ENCODE peak calls at places on chromosomes 1 and 21, in ten cellular contexts. One of them, this sample, is unnamed.

GRCh38 chr1:225131869-225132268 is 202.4 kb downstream of the DNAH14 start:
- DNase-seq in fibroblast of lung: no peak
- DNase-seq in iPS DF 6.9: no peak
- DNase-seq in pancreas: no peak
- DNase-seq in esophagus squamous epithelium: no peak
- DNase-seq in lung: no peak
- DNase-seq in MM.1S: no peak
- DNase-seq in neural progenitor cell: no peak
- DNase-seq in cardiac muscle cell: no peak
- DNase-seq in adrenal gland: no peak
- DNase-seq in this sample: no peak

GRCh38 chr1:150567717-150568561 is 11.5 kb downstream of the MCL1 start:
- DNase-seq in pancreas: peak; percentile 95
- DNase-seq in adrenal gland: peak; percentile 78
- DNase-seq in cardiac muscle cell: peak; percentile 98
- DNase-seq in iPS DF 6.9: peak; percentile 72
- DNase-seq in MM.1S: peak; percentile 79
- DNase-seq in neural progenitor cell: peak; percentile 93
- DNase-seq in lung: peak; percentile 93
- DNase-seq in esophagus squamous epithelium: no peak
- DNase-seq in fibroblast of lung: peak; percentile 97
- DNase-seq in this sample: peak; percentile 90

GRCh38 chr1:67716800-67717199 is 31.8 kb downstream of the GADD45A start:
- DNase-seq in fibroblast of lung: no peak
- DNase-seq in esophagus squamous epithelium: no peak
- DNase-seq in pancreas: no peak
- DNase-seq in neural progenitor cell: no peak
- DNase-seq in iPS DF 6.9: no peak
- DNase-seq in lung: no peak
- DNase-seq in adrenal gland: peak; percentile 75
- DNase-seq in MM.1S: no peak
- DNase-seq in cardiac muscle cell: peak; percentile 62
- DNase-seq in this sample: no peak

GRCh38 chr1:9842781-9843575 is 19.2 kb upstream of the CLSTN1 start:
- DNase-seq in esophagus squamous epithelium: no peak
- DNase-seq in MM.1S: no peak
- DNase-seq in adrenal gland: no peak
- DNase-seq in pancreas: no peak
- DNase-seq in lung: no peak
- DNase-seq in iPS DF 6.9: no peak
- DNase-seq in fibroblast of lung: peak; percentile 28
- DNase-seq in neural progenitor cell: no peak
- DNase-seq in cardiac muscle cell: peak; percentile 55
- DNase-seq in this sample: no peak

GRCh38 chr1:55310517-55310927 is 95.4 kb upstream of the USP24 start:
- DNase-seq in iPS DF 6.9: no peak
- DNase-seq in MM.1S: no peak
- DNase-seq in esophagus squamous epithelium: no peak
- DNase-seq in cardiac muscle cell: peak; percentile 97
- DNase-seq in adrenal gland: no peak
- DNase-seq in fibroblast of lung: peak; percentile 100
- DNase-seq in lung: no peak
- DNase-seq in pancreas: no peak
- DNase-seq in neural progenitor cell: no peak
- DNase-seq in this sample: no peak

GRCh38 chr1:245469006-245469405 is 314.2 kb downstream of the KIF26B start:
- DNase-seq in neural progenitor cell: no peak
- DNase-seq in pancreas: no peak
- DNase-seq in cardiac muscle cell: no peak
- DNase-seq in adrenal gland: no peak
- DNase-seq in fibroblast of lung: no peak
- DNase-seq in esophagus squamous epithelium: no peak
- DNase-seq in iPS DF 6.9: no peak
- DNase-seq in MM.1S: no peak
- DNase-seq in lung: no peak
- DNase-seq in this sample: no peak

GRCh38 chr1:115687744-115688143 is 46.0 kb downstream of the VANGL1 start:
- DNase-seq in neural progenitor cell: no peak
- DNase-seq in adrenal gland: no peak
- DNase-seq in cardiac muscle cell: no peak
- DNase-seq in iPS DF 6.9: no peak
- DNase-seq in esophagus squamous epithelium: no peak
- DNase-seq in MM.1S: no peak
- DNase-seq in lung: no peak
- DNase-seq in fibroblast of lung: no peak
- DNase-seq in pancreas: no peak
- DNase-seq in this sample: no peak

GRCh38 chr1:34984435-34985062 is 598 bp downstream of the TMEM35B start:
- DNase-seq in fibroblast of lung: peak; percentile 52
- DNase-seq in adrenal gland: peak; percentile 38
- DNase-seq in MM.1S: no peak
- DNase-seq in lung: peak; percentile 49
- DNase-seq in esophagus squamous epithelium: no peak
- DNase-seq in cardiac muscle cell: peak; percentile 50
- DNase-seq in iPS DF 6.9: no peak
- DNase-seq in pancreas: peak; percentile 18
- DNase-seq in neural progenitor cell: peak; percentile 39
- DNase-seq in this sample: peak; percentile 47

GRCh38 chr1:228044961-228045360 is 37.5 kb upstream of the ARF1 start:
- DNase-seq in cardiac muscle cell: no peak
- DNase-seq in adrenal gland: no peak
- DNase-seq in iPS DF 6.9: no peak
- DNase-seq in pancreas: no peak
- DNase-seq in neural progenitor cell: no peak
- DNase-seq in MM.1S: no peak
- DNase-seq in fibroblast of lung: no peak
- DNase-seq in lung: peak; percentile 74
- DNase-seq in esophagus squamous epithelium: no peak
- DNase-seq in this sample: peak; percentile 13
- H3K4me1 ChIP-seq in cardiac muscle cell: no peaks in the 10 kb centered on the region
- H3K4me1 ChIP-seq in adrenal gland: no peaks in the 10 kb centered on the region
- H3K4me1 ChIP-seq in iPS DF 6.9: peaks cover 2% of the 10 kb centered on the region
- H3K4me1 ChIP-seq in pancreas: no peaks in the 10 kb centered on the region
- H3K4me1 ChIP-seq in neural progenitor cell: no peaks in the 10 kb centered on the region
- H3K4me1 ChIP-seq in MM.1S: no peaks in the 10 kb centered on the region
- H3K4me1 ChIP-seq in fibroblast of lung: no peaks in the 10 kb centered on the region
- H3K4me1 ChIP-seq in lung: peaks cover 9% of the 10 kb centered on the region
- H3K4me1 ChIP-seq in esophagus squamous epithelium: peaks cover 24% of the 10 kb centered on the region
- H3K4me1 ChIP-seq in this sample: no peaks in the 10 kb centered on the region

GRCh38 chr1:3019007-3019515 is 2.2 kb upstream of the ACTRT2 start:
- DNase-seq in iPS DF 6.9: no peak
- DNase-seq in adrenal gland: no peak
- DNase-seq in cardiac muscle cell: no peak
- DNase-seq in fibroblast of lung: no peak
- DNase-seq in pancreas: no peak
- DNase-seq in MM.1S: no peak
- DNase-seq in neural progenitor cell: no peak
- DNase-seq in lung: no peak
- DNase-seq in esophagus squamous epithelium: no peak
- DNase-seq in this sample: no peak

GRCh38 chr1:3017440-3018050 is 3.7 kb upstream of the ACTRT2 start:
- DNase-seq in lung: no peak
- DNase-seq in cardiac muscle cell: no peak
- DNase-seq in MM.1S: no peak
- DNase-seq in iPS DF 6.9: no peak
- DNase-seq in adrenal gland: no peak
- DNase-seq in neural progenitor cell: no peak
- DNase-seq in pancreas: peak; percentile 42
- DNase-seq in esophagus squamous epithelium: no peak
- DNase-seq in fibroblast of lung: no peak
- DNase-seq in this sample: no peak

GRCh38 chr1:3018576-3018975 is 2.7 kb upstream of the ACTRT2 start:
- DNase-seq in esophagus squamous epithelium: no peak
- DNase-seq in neural progenitor cell: no peak
- DNase-seq in MM.1S: no peak
- DNase-seq in adrenal gland: no peak
- DNase-seq in fibroblast of lung: no peak
- DNase-seq in lung: no peak
- DNase-seq in cardiac muscle cell: no peak
- DNase-seq in iPS DF 6.9: no peak
- DNase-seq in pancreas: no peak
- DNase-seq in this sample: no peak

GRCh38 chr1:3016641-3017439 is 4.4 kb upstream of the ACTRT2 start:
- DNase-seq in fibroblast of lung: no peak
- DNase-seq in neural progenitor cell: no peak
- DNase-seq in cardiac muscle cell: no peak
- DNase-seq in esophagus squamous epithelium: no peak
- DNase-seq in iPS DF 6.9: no peak
- DNase-seq in MM.1S: no peak
- DNase-seq in lung: no peak
- DNase-seq in adrenal gland: no peak
- DNase-seq in pancreas: no peak
- DNase-seq in this sample: no peak

DNA sequence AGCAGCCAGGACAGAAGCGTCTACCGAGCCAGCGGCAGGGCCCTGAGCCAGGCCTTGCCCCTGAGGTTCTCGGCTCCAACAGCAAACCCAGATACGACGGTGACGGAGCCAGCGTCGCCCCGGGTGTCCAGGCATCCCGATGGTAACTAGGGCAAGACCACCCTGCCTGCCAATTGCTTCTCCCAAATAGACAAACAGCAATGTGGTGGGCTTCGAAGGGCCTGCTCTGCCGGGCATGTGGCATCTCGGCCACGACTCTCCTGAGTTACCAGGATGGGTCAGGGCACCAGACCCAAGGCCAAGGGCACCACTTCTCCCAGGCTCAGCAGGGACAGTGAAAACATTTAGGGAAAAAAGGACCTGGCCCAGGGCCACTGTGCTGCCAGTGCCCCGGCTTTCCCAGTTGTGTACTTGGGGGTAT is 3.2 kb upstream of the ACTRT2 start:
- DNase-seq in iPS DF 6.9: no peak
- DNase-seq in lung: no peak
- DNase-seq in esophagus squamous epithelium: no peak
- DNase-seq in MM.1S: no peak
- DNase-seq in cardiac muscle cell: no peak
- DNase-seq in fibroblast of lung: no peak
- DNase-seq in pancreas: no peak
- DNase-seq in adrenal gland: no peak
- DNase-seq in neural progenitor cell: no peak
- DNase-seq in this sample: no peak
- H3K4me1 ChIP-seq in iPS DF 6.9: no peaks in the 10 kb centered on the region
- H3K4me1 ChIP-seq in lung: no peaks in the 10 kb centered on the region
- H3K4me1 ChIP-seq in esophagus squamous epithelium: peaks cover under 1% of the 10 kb centered on the region
- H3K4me1 ChIP-seq in MM.1S: no peaks in the 10 kb centered on the region
- H3K4me1 ChIP-seq in cardiac muscle cell: no peaks in the 10 kb centered on the region
- H3K4me1 ChIP-seq in fibroblast of lung: no peaks in the 10 kb centered on the region
- H3K4me1 ChIP-seq in pancreas: no peaks in the 10 kb centered on the region
- H3K4me1 ChIP-seq in adrenal gland: no peaks in the 10 kb centered on the region
- H3K4me1 ChIP-seq in neural progenitor cell: no peaks in the 10 kb centered on the region
- H3K4me1 ChIP-seq in this sample: no peaks in the 10 kb centered on the region

GRCh38 chr1:161083743-161084084 is 5.6 kb downstream of the NECTIN4 start:
- DNase-seq in cardiac muscle cell: no peak
- DNase-seq in iPS DF 6.9: no peak
- DNase-seq in esophagus squamous epithelium: no peak
- DNase-seq in fibroblast of lung: no peak
- DNase-seq in pancreas: no peak
- DNase-seq in lung: no peak
- DNase-seq in MM.1S: no peak
- DNase-seq in neural progenitor cell: no peak
- DNase-seq in adrenal gland: no peak
- DNase-seq in this sample: no peak

GRCh38 chr1:161088587-161089110 is 709 bp downstream of the NECTIN4 start:
- DNase-seq in MM.1S: no peak
- DNase-seq in esophagus squamous epithelium: no peak
- DNase-seq in pancreas: peak; percentile 29
- DNase-seq in cardiac muscle cell: no peak
- DNase-seq in neural progenitor cell: no peak
- DNase-seq in fibroblast of lung: peak; percentile 48
- DNase-seq in adrenal gland: no peak
- DNase-seq in iPS DF 6.9: no peak
- DNase-seq in lung: no peak
- DNase-seq in this sample: no peak

GRCh38 chr1:161085165-161085564 is 4.2 kb downstream of the NECTIN4 start:
- DNase-seq in lung: no peak
- DNase-seq in esophagus squamous epithelium: no peak
- DNase-seq in iPS DF 6.9: no peak
- DNase-seq in neural progenitor cell: peak; percentile 25
- DNase-seq in MM.1S: no peak
- DNase-seq in adrenal gland: no peak
- DNase-seq in pancreas: no peak
- DNase-seq in fibroblast of lung: peak; percentile 43
- DNase-seq in cardiac muscle cell: peak; percentile 41
- DNase-seq in this sample: no peak

GRCh38 chr1:161084205-161084988 is 5.0 kb downstream of the NECTIN4 start:
- DNase-seq in iPS DF 6.9: no peak
- DNase-seq in esophagus squamous epithelium: no peak
- DNase-seq in lung: no peak
- DNase-seq in cardiac muscle cell: peak; percentile 47
- DNase-seq in pancreas: no peak
- DNase-seq in MM.1S: no peak
- DNase-seq in fibroblast of lung: peak; percentile 59
- DNase-seq in adrenal gland: no peak
- DNase-seq in neural progenitor cell: no peak
- DNase-seq in this sample: no peak

GRCh38 chr1:161086457-161086856 is 2.9 kb downstream of the NECTIN4 start:
- DNase-seq in pancreas: no peak
- DNase-seq in iPS DF 6.9: no peak
- DNase-seq in lung: no peak
- DNase-seq in MM.1S: no peak
- DNase-seq in adrenal gland: no peak
- DNase-seq in neural progenitor cell: no peak
- DNase-seq in cardiac muscle cell: no peak
- DNase-seq in fibroblast of lung: no peak
- DNase-seq in esophagus squamous epithelium: no peak
- DNase-seq in this sample: no peak
- H3K4me1 ChIP-seq in pancreas: peaks cover 31% of the 10 kb centered on the region
- H3K4me1 ChIP-seq in iPS DF 6.9: peaks cover 2% of the 10 kb centered on the region
- H3K4me1 ChIP-seq in lung: peaks cover 8% of the 10 kb centered on the region
- H3K4me1 ChIP-seq in MM.1S: no peaks in the 10 kb centered on the region
- H3K4me1 ChIP-seq in adrenal gland: no peaks in the 10 kb centered on the region
- H3K4me1 ChIP-seq in neural progenitor cell: peaks cover 11% of the 10 kb centered on the region
- H3K4me1 ChIP-seq in cardiac muscle cell: no peaks in the 10 kb centered on the region
- H3K4me1 ChIP-seq in fibroblast of lung: peaks cover 21% of the 10 kb centered on the region
- H3K4me1 ChIP-seq in esophagus squamous epithelium: peaks cover 85% of the 10 kb centered on the region
- H3K4me1 ChIP-seq in this sample: no peaks in the 10 kb centered on the region

GRCh38 chr21:44920694-44921604 is at the start of gene ITGB2:
- DNase-seq in pancreas: no peak
- DNase-seq in cardiac muscle cell: no peak
- DNase-seq in MM.1S: no peak
- DNase-seq in neural progenitor cell: no peak
- DNase-seq in esophagus squamous epithelium: no peak
- DNase-seq in iPS DF 6.9: no peak
- DNase-seq in lung: peak; percentile 69
- DNase-seq in adrenal gland: peak; percentile 43
- DNase-seq in fibroblast of lung: no peak
- DNase-seq in this sample: no peak
- H3K4me1 ChIP-seq in pancreas: no peaks in the 10 kb centered on the region
- H3K4me1 ChIP-seq in cardiac muscle cell: peaks cover 4% of the 10 kb centered on the region
- H3K4me1 ChIP-seq in MM.1S: no peaks in the 10 kb centered on the region
- H3K4me1 ChIP-seq in neural progenitor cell: no peaks in the 10 kb centered on the region
- H3K4me1 ChIP-seq in esophagus squamous epithelium: peaks cover 40% of the 10 kb centered on the region
- H3K4me1 ChIP-seq in iPS DF 6.9: peaks cover 2% of the 10 kb centered on the region
- H3K4me1 ChIP-seq in lung: peaks cover 3% of the 10 kb centered on the region
- H3K4me1 ChIP-seq in adrenal gland: no peaks in the 10 kb centered on the region
- H3K4me1 ChIP-seq in fibroblast of lung: no peaks in the 10 kb centered on the region
- H3K4me1 ChIP-seq in this sample: no peaks in the 10 kb centered on the region

This sample was measured in testis.